ENCODE peak calls at places on chromosomes 5 and 9, in five cellular contexts. D is A549, O is Panc1, R is GM23338, S is K562. A is an unnamed sample.

GRCh38 chr9:99000480-99001395 is 57.0 kb downstream of the COL15A1 start:
- DNase-seq in R (peak), O (peak), D (peak), S (peak), A (peak)

GRCh38 chr9:111598730-111599091 is 736 bp downstream of the PTGR1 start:
- DNase-seq in R (no peak), S (no peak), D (no peak), O (no peak), A (peak)

GRCh38 chr9:2242778-2243395 is 227.7 kb downstream of the SMARCA2 start:
- DNase-seq in D (no peak), S (no peak), O (no peak), R (peak), A (no peak)

GRCh38 chr5:77995793-77996409 is 219.8 kb upstream of the TBCA start:
- DNase-seq in R (no peak), D (no peak), S (no peak), O (no peak), A (no peak)

GRCh38 chr9:121838757-121839669 is 187.6 kb downstream of the DAB2IP start:
- DNase-seq in O (no peak), S (no peak), D (no peak), R (peak), A (no peak)

GRCh38 chr9:115941561-115942315 is 211.9 kb upstream of the PAPPA start:
- DNase-seq in O (no peak), S (no peak), R (no peak), D (no peak), A (no peak)

GRCh38 chr5:74136276-74136675 is 504.3 kb downstream of the ENC1 start:
- DNase-seq in O (no peak), D (no peak), S (no peak), R (no peak), A (no peak)

GRCh38 chr5:179298181-179298993 is 46.9 kb downstream of the ADAMTS2 start:
- DNase-seq in S (no peak), R (no peak), D (no peak), O (no peak), A (no peak)

GRCh38 chr5:19986036-19986619 is 1.9 kb downstream of the CDH18 start:
- DNase-seq in O (no peak), D (no peak), R (no peak), S (no peak), A (no peak)

GRCh38 chr9:93126151-93126781 is 7.8 kb downstream of the NINJ1 start:
- DNase-seq in R (no peak), D (no peak), S (no peak), O (no peak), A (no peak)

GRCh38 chr5:56641635-56642255 is 173.6 kb upstream of the MAP3K1 start:
- DNase-seq in R (no peak), D (no peak), S (no peak), O (no peak), A (no peak)

GRCh38 chr9:89175739-89176360 is 2.8 kb downstream of the SHC3 start:
- DNase-seq in D (no peak), R (no peak), S (no peak), O (no peak), A (no peak)

GRCh38 chr9:95724253-95724991 is 151.1 kb upstream of the ERCC6L2 start:
- DNase-seq in R (no peak), S (no peak), O (no peak), D (no peak), A (peak)

GRCh38 chr5:63125862-63126261 is 547.2 kb downstream of the LRRC70 start:
- DNase-seq in O (no peak), S (peak), D (peak), R (peak), A (no peak)

DNA sequence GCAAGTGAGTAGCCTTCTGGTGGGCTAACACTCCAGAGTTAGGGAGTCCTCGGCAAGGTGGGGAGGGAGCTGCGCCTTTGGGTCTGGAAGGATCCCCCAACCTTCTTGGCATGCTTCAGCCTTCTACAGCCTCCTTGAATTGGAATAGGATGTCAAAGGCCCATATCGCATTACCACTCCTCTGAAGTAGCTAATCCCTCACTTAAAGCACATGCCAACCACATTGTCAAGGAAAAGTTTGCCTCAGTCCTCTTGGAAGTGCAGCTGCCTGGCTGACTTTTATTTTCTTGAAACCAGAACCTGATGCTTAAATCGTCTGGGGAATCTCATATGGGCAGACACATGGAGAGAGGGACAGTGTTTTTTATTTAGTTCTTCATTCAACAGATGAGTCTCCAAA is 14.5 kb downstream of the CXCL14 start:
- DNase-seq in O (no peak), S (no peak), D (no peak), R (no peak), A (no peak)
- H3K4me3 ChIP-seq in O (no peak), S (no peak), D (no peak), R (no peak), A (no peak)

GRCh38 chr9:37956423-37956820 is 52.5 kb upstream of the SLC25A51 start:
- DNase-seq in D (no peak), S (no peak), R (no peak), O (no peak), A (no peak)
- TF ChIP-seq REST in D (no peak), S (no peak), R (no peak), O (no peak), A (no peak)

DNA sequence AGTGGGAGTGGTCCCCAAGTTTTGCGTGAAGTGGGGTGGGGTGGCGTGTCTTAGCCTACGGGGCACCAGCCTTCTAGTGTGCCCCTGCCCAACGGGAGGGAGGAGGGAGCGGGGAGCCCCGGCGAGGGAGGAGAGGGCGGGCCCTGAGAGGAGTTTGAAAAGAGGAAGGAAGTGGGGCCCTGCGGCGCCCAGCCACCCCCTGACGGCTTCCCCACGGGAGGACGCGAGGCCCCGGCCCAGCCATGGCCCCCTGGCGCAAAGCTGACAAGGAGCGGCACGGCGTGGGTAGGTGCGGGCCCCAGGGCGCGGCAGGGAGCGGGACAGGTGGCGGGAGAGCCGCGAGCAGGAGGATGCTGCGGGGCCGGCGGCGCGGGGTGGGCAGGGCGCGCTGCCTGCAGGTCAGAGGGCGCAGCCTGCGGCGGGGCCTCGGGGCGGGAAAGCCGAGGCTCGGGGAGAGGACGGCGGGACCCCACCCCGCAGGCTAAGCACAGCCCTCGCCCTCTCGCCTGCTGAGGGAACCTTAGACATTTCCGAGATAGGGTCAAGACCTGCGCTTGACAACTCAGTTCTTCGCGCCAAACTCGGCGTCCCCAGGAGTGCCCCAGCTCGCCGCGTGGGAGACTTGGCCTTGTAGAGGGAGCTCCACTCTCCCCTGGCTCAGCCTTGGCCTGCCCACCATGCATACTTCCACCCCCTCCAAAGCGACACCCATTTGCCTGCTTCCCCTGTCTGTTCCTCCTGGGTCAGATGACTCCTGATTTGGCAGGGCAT is at the start of gene DOCK2:
- DNase-seq in D (no peak), O (no peak), R (peak), S (peak), A (peak)
- H3K4me3 ChIP-seq in D (no peak), O (no peak), R (peak), S (peak), A (peak)

DNA sequence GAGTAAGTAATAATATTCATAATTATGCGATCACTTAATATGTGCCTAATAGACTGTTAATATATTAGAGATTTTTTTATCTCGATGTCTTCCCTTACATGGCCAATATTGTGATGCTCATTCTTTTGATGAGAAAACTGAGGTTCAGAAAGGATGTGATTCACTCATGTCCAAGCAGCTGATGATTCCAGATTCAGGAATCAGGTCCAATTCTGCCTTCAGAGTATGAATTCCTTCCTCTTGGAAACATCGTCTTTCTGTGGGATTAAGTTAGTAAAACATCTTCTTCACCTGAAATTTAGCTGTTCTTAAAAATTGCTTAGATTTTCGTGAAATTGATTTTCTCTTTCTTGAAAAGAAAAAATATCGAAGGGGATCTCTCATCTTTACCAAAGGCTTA is 242.5 kb upstream of the RFX3 start:
- DNase-seq in R (no peak), O (no peak), S (no peak), D (no peak), A (no peak)
- TF ChIP-seq REST in R (no peak), O (no peak), S (no peak), D (no peak), A (no peak)

DNA sequence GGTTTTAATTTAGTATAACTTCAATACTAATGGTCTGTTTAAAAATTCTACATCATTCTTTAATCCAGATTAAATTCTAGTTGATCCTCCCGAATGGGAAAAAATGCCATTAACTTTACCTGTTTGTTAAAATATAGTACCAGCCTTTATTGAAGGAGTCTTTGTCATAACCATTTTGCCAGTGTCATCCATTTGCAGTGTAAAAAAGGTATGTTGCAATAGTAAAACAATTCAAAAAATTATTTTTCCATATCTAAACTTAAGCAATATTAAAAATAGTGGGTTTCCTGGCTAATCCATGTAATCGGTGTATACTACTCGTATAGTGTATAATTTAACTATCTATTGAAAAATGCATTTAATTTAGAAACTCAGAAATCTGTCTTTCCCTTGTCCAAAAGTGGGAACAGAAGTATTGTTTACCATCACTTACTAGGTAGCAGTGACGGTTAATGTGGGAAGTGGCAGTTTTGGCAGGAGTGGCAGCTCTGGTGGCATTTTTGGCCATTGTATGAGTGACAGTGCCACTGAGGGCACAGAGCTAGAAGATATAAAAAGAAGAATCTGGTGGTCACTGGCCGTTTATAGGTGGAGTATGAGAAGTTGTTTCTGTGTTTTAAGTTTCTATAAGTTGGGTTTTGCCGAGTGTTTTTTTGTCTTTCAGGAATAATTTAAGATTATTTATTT is 1.9 kb downstream of the AP3S1 start:
- DNase-seq in O (no peak), R (no peak), D (no peak), S (no peak), A (no peak)
- H3K4me3 ChIP-seq in O (no peak), R (no peak), D (no peak), S (no peak), A (peak)

DNA sequence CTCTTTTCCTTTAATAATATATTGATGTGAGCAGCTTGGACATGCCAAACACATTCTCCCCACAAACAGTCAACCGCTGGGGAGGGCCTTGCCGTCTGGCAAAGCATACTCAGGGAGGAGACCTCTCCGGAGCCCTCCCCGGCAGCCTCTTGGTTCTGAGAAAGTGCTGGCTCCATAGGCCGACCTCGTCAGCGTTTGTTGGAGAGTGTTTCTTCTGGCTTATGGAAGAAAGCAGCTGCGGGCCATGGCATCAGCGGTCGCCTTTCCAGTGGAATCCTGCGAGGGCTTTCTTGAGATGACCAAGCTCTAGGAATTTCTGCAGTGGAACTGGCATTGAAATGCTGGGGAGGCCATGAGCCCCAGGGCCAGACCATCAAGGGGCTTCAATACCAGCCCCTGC is 405.7 kb upstream of the IRX4 start:
- DNase-seq in R (no peak), S (no peak), O (no peak), D (no peak), A (no peak)
- TF ChIP-seq REST in R (no peak), S (no peak), O (no peak), D (no peak), A (no peak)

GRCh38 chr9:136093331-136093986 is 1.6 kb downstream of the NACC2 start:
- DNase-seq in O (no peak), R (no peak), D (peak), S (peak), A (no peak)
- H3K4me3 ChIP-seq in O (peak), R (peak), D (peak), S (peak), A (peak)

GRCh38 chr5:154364845-154365244 is 81.0 kb upstream of the SAP30L start:
- DNase-seq in R (no peak), D (no peak), O (no peak), S (no peak), A (no peak)

GRCh38 chr5:154368041-154368800 is 77.6 kb upstream of the SAP30L start:
- DNase-seq in O (peak), R (peak), D (peak), S (no peak), A (no peak)

GRCh38 chr5:154367101-154367500 is 78.7 kb upstream of the SAP30L start:
- DNase-seq in D (no peak), O (no peak), R (no peak), S (no peak), A (no peak)

GRCh38 chr5:154366353-154366752 is 79.4 kb upstream of the SAP30L start:
- DNase-seq in S (no peak), R (no peak), D (no peak), O (no peak), A (no peak)

GRCh38 chr5:154365823-154366222 is 80.0 kb upstream of the SAP30L start:
- DNase-seq in S (no peak), D (no peak), R (no peak), O (no peak), A (no peak)
- TF ChIP-seq REST in S (no peak), D (no peak), R (no peak), O (no peak), A (no peak)

GRCh38 chr5:8700691-8701090 is 831.7 kb downstream of the MTRR start:
- DNase-seq in R (no peak), D (no peak), S (no peak), O (no peak), A (no peak)

GRCh38 chr5:8691221-8691620 is 822.3 kb downstream of the MTRR start:
- DNase-seq in R (no peak), S (no peak), D (no peak), O (no peak), A (no peak)

GRCh38 chr5:8700222-8700621 is 831.3 kb downstream of the MTRR start:
- DNase-seq in R (no peak), S (no peak), D (no peak), O (no peak), A (no peak)

GRCh38 chr5:8693341-8693844 is 824.4 kb downstream of the MTRR start:
- DNase-seq in R (no peak), O (no peak), S (no peak), D (no peak), A (no peak)

DNA sequence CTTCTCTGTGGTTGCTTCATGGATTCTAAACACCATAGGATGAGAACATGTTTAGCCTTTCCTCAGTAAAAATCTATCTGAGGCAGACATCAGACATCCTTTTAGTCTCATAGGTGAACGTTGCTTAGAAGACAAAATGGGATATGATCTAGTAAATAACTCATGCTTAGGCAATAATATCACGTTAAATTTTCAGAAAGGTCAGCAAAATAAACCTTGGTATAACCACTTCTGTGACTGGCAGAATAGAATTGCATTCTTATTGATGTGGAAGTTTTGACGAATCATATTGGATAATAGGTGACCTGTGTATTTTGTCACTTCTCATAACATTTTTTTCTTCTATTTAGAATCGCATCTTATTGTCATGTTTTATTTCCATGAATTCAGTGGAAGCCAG is 827.0 kb downstream of the MTRR start:
- DNase-seq in R (no peak), S (no peak), O (no peak), D (no peak), A (no peak)
- H3K4me3 ChIP-seq in R (no peak), S (no peak), O (no peak), D (no peak), A (no peak)

DNA sequence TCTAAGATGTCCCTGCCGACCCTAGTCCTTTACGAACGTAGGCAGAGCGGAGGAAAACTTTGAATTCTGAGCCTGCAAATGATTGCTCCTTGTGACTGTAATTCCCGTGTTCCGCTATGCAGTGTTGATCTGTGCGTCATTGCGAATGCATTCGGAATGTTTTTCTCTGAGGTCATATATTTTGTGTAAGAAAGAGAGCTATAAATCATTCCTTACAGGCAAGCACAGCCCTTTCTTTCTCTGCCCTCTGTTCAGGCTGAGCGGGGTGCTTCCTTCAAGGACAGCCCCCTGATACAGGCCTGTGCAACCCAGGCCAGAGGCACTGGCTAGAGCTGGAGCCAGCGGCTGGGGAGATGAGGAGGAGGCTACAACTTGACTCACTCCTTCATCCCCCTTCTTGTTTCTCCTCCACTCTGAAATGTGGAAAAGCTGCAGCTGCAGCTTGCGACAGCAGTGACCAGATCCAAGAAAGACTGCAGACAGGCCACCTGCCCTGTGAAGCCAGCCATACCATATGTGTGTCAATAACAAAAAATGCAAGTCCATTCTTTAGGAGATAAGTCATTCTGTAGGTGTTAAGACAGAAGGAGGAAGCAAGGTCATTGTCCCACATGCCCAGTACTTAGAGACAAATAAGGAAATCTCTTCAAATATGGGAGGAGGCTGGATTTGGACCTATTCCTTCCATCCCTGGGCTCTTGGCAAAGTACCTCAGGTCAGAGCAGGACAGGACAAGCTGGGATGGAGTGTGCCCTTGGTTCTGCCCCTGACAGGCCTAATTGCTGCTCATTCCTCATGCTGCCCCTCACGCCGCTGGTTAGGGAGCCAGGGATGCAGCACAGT is 345.7 kb upstream of the WWC1 start:
- DNase-seq in R (no peak), S (no peak), O (no peak), D (no peak), A (no peak)
- TF ChIP-seq REST in R (no peak), S (no peak), O (no peak), D (no peak), A (no peak)